ENCODE peak calls at places on chromosome 12, in four cellular contexts. P, L, U and N are unnamed samples.

GRCh38 chr12:51419473-51420228 is 5.0 kb upstream of the SLC4A8 start:
- DNase-seq in L (no peak), U (no peak), P (no peak), N (no peak)

GRCh38 chr12:9760699-9761406 is at the start of gene CD69:
- DNase-seq in L (no peak), U (no peak), P (peak; percentile 54), N (no peak)

GRCh38 chr12:46559311-46559710 is 186.7 kb upstream of the SLC38A2 start:
- DNase-seq in P (no peak), L (no peak), U (no peak), N (no peak)

GRCh38 chr12:16955083-16955657 is 349.2 kb upstream of the LMO3 start:
- DNase-seq in P (no peak), U (peak; percentile 70), L (no peak), N (no peak)

GRCh38 chr12:124709722-124710656 is 142.6 kb upstream of the NCOR2 start:
- DNase-seq in L (peak; percentile 87), P (no peak), U (no peak), N (peak; percentile 98)

GRCh38 chr12:95446511-95446910 is 27.4 kb upstream of the METAP2 start:
- DNase-seq in P (no peak), U (no peak), L (no peak), N (no peak)

GRCh38 chr12:111868676-111869588 is 26.9 kb downstream of the MAPKAPK5 start:
- DNase-seq in U (no peak), L (no peak), P (no peak), N (no peak)

GRCh38 chr12:50913224-50913623 is 39.1 kb upstream of the HIGD1C start:
- DNase-seq in P (no peak), L (no peak), U (no peak), N (no peak)

GRCh38 chr12:75747572-75747995 is 236.2 kb upstream of the KRR1 start:
- DNase-seq in U (no peak), L (no peak), P (no peak), N (peak; percentile 5)

GRCh38 chr12:56078931-56079728 is 835 bp upstream of the ERBB3 start:
- DNase-seq in P (peak; percentile 34), U (peak; percentile 81), L (peak; percentile 95), N (peak; percentile 91)

GRCh38 chr12:1592444-1593231 is 1.7 kb downstream of the FBXL14 start:
- DNase-seq in U (peak; percentile 49), L (peak; percentile 23), P (peak; percentile 59), N (peak; percentile 59)

GRCh38 chr12:9948606-9949286 is 16.6 kb upstream of the CLEC2A start:
- DNase-seq in U (no peak), P (no peak), L (no peak), N (no peak)